ENCODE peak calls at places on chromosomes 16 and 17, in six cellular contexts. One of them, this sample, is unnamed.
A peak's percentile ranks its signal among the peaks of the same experiment; 100 is the strongest.

GRCh38 chr16:4987580-4988374 is 29.6 kb downstream of the SEC14L5 start:
- DNase-seq in tibial nerve: no peak
- DNase-seq in H54: no peak
- DNase-seq in A549: peak; percentile 37
- DNase-seq in Peyer's patch: no peak
- DNase-seq in testis: no peak
- DNase-seq in this sample: no peak

GRCh38 chr17:62140376-62140775 is 75.3 kb upstream of the MED13 start:
- DNase-seq in A549: no peak
- DNase-seq in tibial nerve: no peak
- DNase-seq in Peyer's patch: no peak
- DNase-seq in testis: no peak
- DNase-seq in H54: no peak
- DNase-seq in this sample: no peak

GRCh38 chr16:2774161-2774891 is 2.8 kb downstream of the ELOB start:
- DNase-seq in A549: no peak
- DNase-seq in Peyer's patch: no peak
- DNase-seq in tibial nerve: no peak
- DNase-seq in testis: no peak
- DNase-seq in H54: no peak
- DNase-seq in this sample: no peak

GRCh38 chr16:77736879-77737278 is 14.6 kb downstream of the NUDT7 start:
- DNase-seq in A549: no peak
- DNase-seq in tibial nerve: no peak
- DNase-seq in H54: no peak
- DNase-seq in testis: no peak
- DNase-seq in Peyer's patch: no peak
- DNase-seq in this sample: no peak

GRCh38 chr17:77930780-77931768 is 27.4 kb upstream of the TNRC6C start:
- DNase-seq in A549: no peak
- DNase-seq in Peyer's patch: no peak
- DNase-seq in testis: no peak
- DNase-seq in H54: no peak
- DNase-seq in tibial nerve: no peak
- DNase-seq in this sample: no peak

GRCh38 chr17:18965530-18966236 is 13.7 kb downstream of the SLC5A10 start:
- DNase-seq in tibial nerve: no peak
- DNase-seq in A549: no peak
- DNase-seq in testis: no peak
- DNase-seq in H54: no peak
- DNase-seq in Peyer's patch: no peak
- DNase-seq in this sample: no peak

GRCh38 chr16:12468552-12468951 is 335.1 kb downstream of the CPPED1 start:
- DNase-seq in testis: no peak
- DNase-seq in A549: no peak
- DNase-seq in Peyer's patch: no peak
- DNase-seq in tibial nerve: no peak
- DNase-seq in H54: no peak
- DNase-seq in this sample: no peak

GRCh38 chr17:74749262-74750038 is 1.0 kb downstream of the NHERF1 start:
- DNase-seq in Peyer's patch: peak; percentile 49
- DNase-seq in H54: no peak
- DNase-seq in testis: no peak
- DNase-seq in tibial nerve: no peak
- DNase-seq in A549: no peak
- DNase-seq in this sample: no peak

GRCh38 chr16:1831537-1832075 is 4.6 kb downstream of the FAHD1 start:
- DNase-seq in H54: no peak
- DNase-seq in Peyer's patch: no peak
- DNase-seq in tibial nerve: no peak
- DNase-seq in A549: no peak
- DNase-seq in testis: no peak
- DNase-seq in this sample: no peak

GRCh38 chr17:2977157-2977556 is 86.2 kb downstream of the OR1D5 start:
- DNase-seq in H54: no peak
- DNase-seq in tibial nerve: no peak
- DNase-seq in testis: no peak
- DNase-seq in Peyer's patch: no peak
- DNase-seq in A549: no peak
- DNase-seq in this sample: no peak

GRCh38 chr17:9959377-9959981 is 54.4 kb upstream of the RCVRN start:
- DNase-seq in tibial nerve: peak; percentile 48
- DNase-seq in A549: peak; percentile 91
- DNase-seq in testis: peak; percentile 55
- DNase-seq in Peyer's patch: no peak
- DNase-seq in H54: peak; percentile 47
- DNase-seq in this sample: no peak

GRCh38 chr17:64741924-64742670 is 80.0 kb upstream of the SMURF2 start:
- DNase-seq in A549: no peak
- DNase-seq in testis: peak; percentile 38
- DNase-seq in Peyer's patch: no peak
- DNase-seq in H54: no peak
- DNase-seq in tibial nerve: peak; percentile 50
- DNase-seq in this sample: peak; percentile 95

GRCh38 chr16:67177743-67178699 is 5.7 kb downstream of the MATCAP1 start:
- DNase-seq in testis: peak; percentile 65
- DNase-seq in tibial nerve: no peak
- DNase-seq in Peyer's patch: peak; percentile 46
- DNase-seq in A549: peak; percentile 57
- DNase-seq in H54: no peak
- DNase-seq in this sample: no peak

GRCh38 chr17:66494023-66494803 is 191.8 kb downstream of the PRKCA start:
- DNase-seq in Peyer's patch: no peak
- DNase-seq in A549: peak; percentile 82
- DNase-seq in testis: no peak
- DNase-seq in tibial nerve: no peak
- DNase-seq in H54: peak; percentile 81
- DNase-seq in this sample: no peak

GRCh38 chr16:72481419-72481818 is 309.5 kb upstream of the PMFBP1 start:
- DNase-seq in H54: no peak
- DNase-seq in A549: no peak
- DNase-seq in Peyer's patch: no peak
- DNase-seq in testis: no peak
- DNase-seq in tibial nerve: no peak
- DNase-seq in this sample: no peak

GRCh38 chr16:68000450-68000849 is 1.2 kb upstream of the DPEP2 start:
- DNase-seq in testis: no peak
- DNase-seq in H54: no peak
- DNase-seq in A549: no peak
- DNase-seq in tibial nerve: peak; percentile 10
- DNase-seq in Peyer's patch: peak; percentile 37
- DNase-seq in this sample: no peak

GRCh38 chr16:23508589-23509440 is 1.5 kb downstream of the GGA2 start:
- DNase-seq in A549: no peak
- DNase-seq in Peyer's patch: no peak
- DNase-seq in testis: peak; percentile 20
- DNase-seq in H54: no peak
- DNase-seq in tibial nerve: no peak
- DNase-seq in this sample: no peak

DNA sequence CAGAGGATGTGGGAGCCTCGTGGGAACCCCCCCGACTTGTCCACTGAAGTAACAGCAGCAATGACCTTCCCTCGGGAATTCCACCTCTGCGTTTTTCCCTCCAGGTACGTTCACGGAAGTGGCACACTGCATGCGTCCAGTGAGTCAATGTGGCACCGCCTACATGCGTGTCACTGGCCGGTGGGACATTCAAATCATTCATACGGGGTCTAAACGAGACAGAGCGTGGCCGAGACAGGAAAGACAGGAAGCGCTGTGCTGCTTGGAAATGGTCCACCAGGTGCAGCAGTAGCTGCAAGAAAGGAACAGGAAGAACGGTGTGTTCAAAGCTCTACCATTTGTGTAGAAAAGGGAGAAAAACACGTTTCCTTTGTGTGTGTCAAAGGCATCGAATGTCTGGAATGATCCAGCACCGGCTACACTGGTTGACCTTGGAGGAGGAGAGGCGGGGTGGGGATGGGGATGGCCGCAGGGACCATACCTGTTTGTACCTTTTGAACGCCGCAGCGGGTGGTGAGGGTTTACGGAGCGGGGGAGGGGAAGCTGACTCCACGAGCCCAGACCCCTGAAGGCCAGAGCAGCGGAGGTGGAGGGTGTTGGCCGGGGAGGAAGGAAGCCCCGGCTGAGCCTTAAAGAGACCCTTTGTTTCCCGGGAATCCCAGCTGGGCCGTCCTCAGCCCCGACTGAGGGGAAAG is 1.7 kb upstream of the PGAP6 start:
- DNase-seq in H54: no peak
- DNase-seq in Peyer's patch: peak; percentile 83
- DNase-seq in testis: no peak
- DNase-seq in tibial nerve: no peak
- DNase-seq in A549: no peak
- DNase-seq in this sample: no peak
- TF ChIP-seq POLR2A in H54: no peak
- TF ChIP-seq POLR2A in Peyer's patch: peak; percentile 40
- TF ChIP-seq POLR2A in testis: no peak
- TF ChIP-seq POLR2A in tibial nerve: no peak
- TF ChIP-seq POLR2A in A549: peak; percentile 7
- TF ChIP-seq POLR2A in this sample: no peak

GRCh38 chr17:8056232-8056975 is 17.5 kb downstream of the ALOX15B start:
- DNase-seq in tibial nerve: peak; percentile 47
- DNase-seq in A549: no peak
- DNase-seq in Peyer's patch: peak; percentile 74
- DNase-seq in H54: no peak
- DNase-seq in testis: peak; percentile 36
- DNase-seq in this sample: peak; percentile 66

GRCh38 chr17:8053600-8053999 is 14.7 kb downstream of the ALOX15B start:
- DNase-seq in A549: no peak
- DNase-seq in testis: no peak
- DNase-seq in Peyer's patch: no peak
- DNase-seq in tibial nerve: no peak
- DNase-seq in H54: no peak
- DNase-seq in this sample: no peak

GRCh38 chr17:8057691-8058114 is 18.8 kb downstream of the ALOX15B start:
- DNase-seq in tibial nerve: peak; percentile 81
- DNase-seq in Peyer's patch: peak; percentile 54
- DNase-seq in H54: peak; percentile 75
- DNase-seq in testis: peak; percentile 69
- DNase-seq in A549: peak; percentile 97
- DNase-seq in this sample: peak; percentile 54

GRCh38 chr17:8056976-8057625 is 18.2 kb downstream of the ALOX15B start:
- DNase-seq in A549: no peak
- DNase-seq in H54: no peak
- DNase-seq in tibial nerve: no peak
- DNase-seq in Peyer's patch: no peak
- DNase-seq in testis: no peak
- DNase-seq in this sample: peak; percentile 40

DNA sequence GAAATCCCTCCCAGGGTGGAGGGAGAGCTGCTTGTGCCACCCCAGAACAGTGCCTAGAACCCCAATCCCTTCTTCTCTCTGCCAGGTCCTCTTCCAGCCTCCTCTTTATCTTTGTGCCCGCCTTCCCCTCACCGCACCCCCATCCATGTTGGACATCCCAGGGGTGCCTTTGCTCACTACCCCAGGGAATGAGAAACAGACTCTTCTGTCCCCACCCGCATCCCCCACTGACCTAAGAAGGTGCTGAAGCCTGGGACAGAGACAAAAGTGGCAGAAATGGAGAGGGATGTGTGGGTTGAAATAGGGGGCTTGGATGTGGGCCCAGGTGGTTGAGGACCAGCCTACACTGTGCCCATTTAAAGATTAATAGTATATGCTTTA is 17.0 kb downstream of the ALOX15B start:
- DNase-seq in tibial nerve: no peak
- DNase-seq in testis: no peak
- DNase-seq in A549: no peak
- DNase-seq in Peyer's patch: no peak
- DNase-seq in H54: no peak
- DNase-seq in this sample: no peak
- TF ChIP-seq POLR2A in tibial nerve: no peak
- TF ChIP-seq POLR2A in testis: no peak
- TF ChIP-seq POLR2A in A549: no peak
- TF ChIP-seq POLR2A in Peyer's patch: no peak
- TF ChIP-seq POLR2A in H54: no peak
- TF ChIP-seq POLR2A in this sample: no peak

DNA sequence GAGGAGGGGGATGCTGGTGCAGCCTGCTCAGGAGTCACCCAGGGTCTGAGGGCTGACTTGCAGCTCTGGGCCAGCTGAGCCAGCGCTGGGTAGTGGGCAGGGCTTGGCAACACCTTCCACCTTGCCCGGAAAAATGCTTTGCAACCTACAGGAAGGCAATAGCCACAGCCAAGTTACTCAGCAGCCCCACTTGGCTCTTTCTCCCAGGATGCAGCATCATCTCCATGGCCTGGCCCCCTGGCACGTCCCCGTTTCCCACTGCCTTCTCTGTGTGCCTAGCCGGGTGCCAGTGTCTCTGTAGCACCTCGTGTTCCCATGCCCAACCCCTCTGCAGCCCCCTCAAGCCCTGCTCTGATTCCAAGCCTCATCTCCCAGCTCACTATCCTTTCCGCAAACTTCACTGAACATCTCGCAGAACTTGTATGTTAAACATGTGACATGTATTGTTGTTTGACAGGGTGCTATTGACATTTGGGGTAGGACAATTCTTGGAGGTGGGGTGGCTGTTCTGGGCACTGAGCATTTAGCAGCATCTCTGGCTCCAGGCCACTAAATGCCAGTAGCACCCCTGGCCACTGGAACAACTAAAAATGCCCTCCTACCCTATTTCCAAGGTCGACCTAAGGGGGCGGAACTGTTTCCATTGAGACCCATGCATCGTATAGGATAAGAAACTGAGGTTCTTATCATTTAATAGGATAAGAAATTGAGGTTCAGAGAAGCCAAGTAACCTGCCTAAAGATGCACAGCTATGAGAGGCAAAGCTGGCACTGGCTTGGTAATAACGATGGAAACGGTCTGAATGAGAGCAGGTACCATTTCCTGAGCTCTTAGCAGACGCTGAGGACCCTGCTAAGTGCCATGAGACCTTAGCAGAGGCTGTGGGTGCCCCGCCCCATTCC is 12.2 kb downstream of the DEXI start:
- DNase-seq in A549: no peak
- DNase-seq in testis: no peak
- DNase-seq in tibial nerve: no peak
- DNase-seq in Peyer's patch: no peak
- DNase-seq in H54: no peak
- DNase-seq in this sample: no peak
- TF ChIP-seq POLR2A in A549: no peak
- TF ChIP-seq POLR2A in testis: no peak
- TF ChIP-seq POLR2A in tibial nerve: no peak
- TF ChIP-seq POLR2A in Peyer's patch: no peak
- TF ChIP-seq POLR2A in H54: no peak
- TF ChIP-seq POLR2A in this sample: no peak

GRCh38 chr16:31135535-31136286 is at the start of gene PRSS8:
- DNase-seq in Peyer's patch: no peak
- DNase-seq in tibial nerve: no peak
- DNase-seq in A549: no peak
- DNase-seq in H54: no peak
- DNase-seq in testis: no peak
- DNase-seq in this sample: peak; percentile 70
- TF ChIP-seq POLR2A in Peyer's patch: peak; percentile 98
- TF ChIP-seq POLR2A in tibial nerve: no peak
- TF ChIP-seq POLR2A in A549: no peak
- TF ChIP-seq POLR2A in H54: no peak
- TF ChIP-seq POLR2A in testis: no peak
- TF ChIP-seq POLR2A in this sample: no peak

This sample was measured in lower leg skin.